ENCODE peak calls at places on chromosomes 3 and 15, in nine cellular contexts. I is MM.1S; U is adipocyte; D is H7; E is tibial nerve; C is CD4-positive, alpha-beta memory T cell; Q is suprapubic skin; G is trophoblast cell; B is heart right ventricle. O is an unnamed sample.

GRCh38 chr3:183546625-183547024 is 8.9 kb downstream of the KLHL6 start:
- DNase-seq in I (no peak), U (no peak), D (no peak), E (no peak), C (no peak), Q (no peak), G (no peak), B (no peak), O (no peak)

GRCh38 chr15:88730751-88731150 is 72.5 kb upstream of the ACAN start:
- DNase-seq in I (no peak), U (no peak), D (no peak), E (no peak), C (no peak), Q (no peak), G (no peak), B (no peak), O (no peak)

GRCh38 chr15:27492021-27492621 is 521.1 kb downstream of the GABRG3 start:
- DNase-seq in I (no peak), U (no peak), D (peak; percentile 22), E (no peak), C (no peak), Q (no peak), G (no peak), B (peak; percentile 6), O (peak; percentile 45)

GRCh38 chr3:174547801-174548200 is 311.3 kb upstream of the NAALADL2 start:
- DNase-seq in I (no peak), U (peak; percentile 53), D (no peak), E (no peak), C (no peak), Q (no peak), G (no peak), B (no peak), O (no peak)

GRCh38 chr3:150248116-150248864 is 159.8 kb upstream of the TSC22D2 start:
- DNase-seq in I (peak; percentile 17), U (peak; percentile 80), D (no peak), E (no peak), C (no peak), Q (no peak), G (no peak), B (no peak), O (peak; percentile 70)

GRCh38 chr3:4474683-4475490 is 7.8 kb upstream of the SUMF1 start:
- DNase-seq in I (no peak), U (peak; percentile 39), D (no peak), E (no peak), C (no peak), Q (no peak), G (peak; percentile 30), B (peak; percentile 67), O (peak; percentile 48)

GRCh38 chr3:139107424-139108252 is 62.9 kb upstream of the PRR23C start:
- DNase-seq in I (no peak), U (no peak), D (no peak), E (no peak), C (no peak), Q (no peak), G (no peak), B (no peak), O (no peak)

GRCh38 chr15:20294651-20295237 is 246.9 kb downstream of the GOLGA6L6 start:
- DNase-seq in I (no peak), U (no peak), D (peak; percentile 35), E (no peak), C (no peak), Q (peak; percentile 78), G (peak; percentile 50), B (no peak), O (no peak)

GRCh38 chr3:111739241-111739952 is 119.7 kb upstream of the PHLDB2 start:
- DNase-seq in I (no peak), U (peak; percentile 66), D (no peak), E (no peak), C (no peak), Q (no peak), G (peak; percentile 67), B (peak; percentile 54), O (peak; percentile 89)

GRCh38 chr3:194395767-194396527 is 3.1 kb downstream of the GP5 start:
- DNase-seq in I (no peak), U (peak; percentile 43), D (peak; percentile 87), E (peak; percentile 47), C (peak; percentile 52), Q (no peak), G (no peak), B (peak; percentile 51), O (no peak)

GRCh38 chr3:111252795-111253194 is 181.2 kb downstream of the NECTIN3 start:
- DNase-seq in I (no peak), U (peak; percentile 47), D (peak; percentile 22), E (no peak), C (no peak), Q (no peak), G (peak; percentile 23), B (no peak), O (peak; percentile 36)

GRCh38 chr15:69526696-69527095 is 74.1 kb downstream of the RPLP1 start:
- DNase-seq in I (no peak), U (no peak), D (peak; percentile 49), E (no peak), C (no peak), Q (no peak), G (no peak), B (no peak), O (no peak)

GRCh38 chr15:60957111-60957510 is 272.0 kb downstream of the RORA start:
- DNase-seq in I (no peak), U (no peak), D (no peak), E (no peak), C (no peak), Q (no peak), G (no peak), B (no peak), O (no peak)

GRCh38 chr3:152127058-152127457 is 141.7 kb upstream of the MBNL1 start:
- DNase-seq in I (no peak), U (peak; percentile 34), D (no peak), E (no peak), C (no peak), Q (no peak), G (no peak), B (no peak), O (no peak)

GRCh38 chr3:150158974-150159625 is 188.4 kb upstream of the PFN2 start:
- DNase-seq in I (no peak), U (peak; percentile 56), D (no peak), E (no peak), C (no peak), Q (no peak), G (no peak), B (no peak), O (no peak)

GRCh38 chr15:91867581-91868026 is 14.1 kb downstream of the SLCO3A1 start:
- DNase-seq in I (no peak), U (peak; percentile 59), D (peak; percentile 64), E (no peak), C (no peak), Q (no peak), G (peak; percentile 92), B (peak; percentile 86), O (peak; percentile 99)

DNA sequence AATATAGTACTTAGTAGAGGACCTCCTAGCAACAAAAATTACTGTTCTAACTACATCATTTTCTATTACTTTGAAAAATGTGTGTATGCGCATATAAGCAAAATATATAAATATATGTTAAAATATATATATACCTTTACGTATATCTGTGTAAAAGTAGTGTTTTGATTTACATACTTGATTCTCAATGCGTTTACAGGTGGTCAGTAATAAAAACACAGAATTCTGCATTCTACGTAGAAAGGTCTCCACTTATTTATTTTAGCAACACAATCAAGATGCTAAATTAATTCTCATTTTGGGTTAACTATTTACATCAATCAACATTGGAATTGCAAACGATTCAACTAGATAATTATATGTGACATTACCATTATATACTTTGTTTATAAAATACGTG is 158.0 kb downstream of the ATG7 start:
- DNase-seq in I (no peak), U (no peak), D (no peak), E (no peak), C (no peak), Q (no peak), G (no peak), B (no peak), O (no peak)
- H3K4me3 ChIP-seq in I (no peak overlapping the region), U (no peak overlapping the region), D (no peak overlapping the region), E (no peak overlapping the region), C (no peak overlapping the region), Q (no peak overlapping the region), G (no peak overlapping the region), B (no peak overlapping the region), O (no peak overlapping the region)

GRCh38 chr3:176905331-176905730 is 292.0 kb downstream of the TBL1XR1 start:
- DNase-seq in I (no peak), U (no peak), D (no peak), E (no peak), C (no peak), Q (no peak), G (no peak), B (no peak), O (no peak)

GRCh38 chr3:176909044-176909443 is 288.2 kb downstream of the TBL1XR1 start:
- DNase-seq in I (no peak), U (no peak), D (no peak), E (no peak), C (no peak), Q (no peak), G (no peak), B (no peak), O (no peak)

GRCh38 chr3:176906046-176906905 is 291.0 kb downstream of the TBL1XR1 start:
- DNase-seq in I (no peak), U (peak; percentile 77), D (no peak), E (peak; percentile 8), C (no peak), Q (no peak), G (peak; percentile 58), B (peak; percentile 42), O (peak; percentile 44)
- H3K36me3 ChIP-seq in I (no peaks in the 10 kb centered on the region), U (no peaks in the 10 kb centered on the region), D (no peaks in the 10 kb centered on the region), E (no peaks in the 10 kb centered on the region), C (no peaks in the 10 kb centered on the region), Q (no peaks in the 10 kb centered on the region), G (no peaks in the 10 kb centered on the region), B (no peaks in the 10 kb centered on the region), O (no peaks in the 10 kb centered on the region)

GRCh38 chr3:58640700-58641372 is 25.7 kb downstream of the FAM3D start:
- DNase-seq in I (peak; percentile 62), U (peak; percentile 91), D (peak; percentile 94), E (peak; percentile 70), C (peak; percentile 21), Q (peak; percentile 86), G (peak; percentile 80), B (peak; percentile 64), O (peak; percentile 69)
- H3K27me3 ChIP-seq in I (no peaks in the 10 kb centered on the region), U (peaks cover 12% of the 10 kb centered on the region), D (peaks cover 38% of the 10 kb centered on the region), E (no peaks in the 10 kb centered on the region), C (no peaks in the 10 kb centered on the region), Q (no peaks in the 10 kb centered on the region), G (no peaks in the 10 kb centered on the region), B (no peaks in the 10 kb centered on the region), O (no peaks in the 10 kb centered on the region)

GRCh38 chr3:181533811-181534210 is 177.9 kb upstream of the SOX2 start:
- DNase-seq in I (no peak), U (no peak), D (no peak), E (no peak), C (no peak), Q (no peak), G (no peak), B (no peak), O (no peak)

GRCh38 chr3:181530584-181530983 is 181.1 kb upstream of the SOX2 start:
- DNase-seq in I (no peak), U (no peak), D (no peak), E (no peak), C (no peak), Q (no peak), G (no peak), B (no peak), O (no peak)

DNA sequence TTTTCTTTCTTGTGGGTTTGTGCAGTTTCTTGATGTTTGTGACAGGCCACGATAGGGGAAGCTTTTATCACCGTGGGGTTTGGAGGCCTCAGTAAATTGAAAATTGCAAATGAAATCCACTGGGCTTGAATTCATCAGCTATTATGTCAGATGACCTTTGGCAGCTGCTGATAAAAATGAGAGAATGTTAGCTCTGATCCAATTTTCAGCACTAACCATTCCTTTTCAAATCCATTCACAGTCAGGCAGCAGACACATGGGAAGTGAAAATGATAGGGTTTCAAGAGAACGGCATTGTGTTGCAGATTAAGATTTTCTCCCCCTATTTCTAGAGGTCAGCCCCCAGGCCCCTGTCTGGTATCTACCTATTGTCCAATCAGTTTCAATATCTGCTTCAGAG is 176.8 kb upstream of the SOX2 start:
- DNase-seq in I (no peak), U (no peak), D (no peak), E (no peak), C (no peak), Q (no peak), G (no peak), B (no peak), O (no peak)
- H3K4me3 ChIP-seq in I (no peak overlapping the region), U (no peak overlapping the region), D (no peak overlapping the region), E (no peak overlapping the region), C (no peak overlapping the region), Q (no peak overlapping the region), G (no peak overlapping the region), B (no peak overlapping the region), O (no peak overlapping the region)